ENCODE peak calls at places on chromosomes 1 and 21, in six cellular contexts. One of them, this sample, is unnamed.

GRCh38 chr1:222867316-222867715 is 52.5 kb downstream of the DISP1 start:
- DNase-seq in ovary: no peak
- DNase-seq in CD8-positive, alpha-beta memory T cell: no peak
- DNase-seq in stimulated activated CD8-positive, alpha-beta memory T cell treated with anti-CD3 and anti-CD28 coated beads, Interleukin-7, amount 100 ng/mL, for 1 hour: no peak
- DNase-seq in amygdala: no peak
- DNase-seq in HT1080: no peak
- DNase-seq in this sample: peak

GRCh38 chr21:28410264-28410663 is 582.4 kb downstream of the LTN1 start:
- DNase-seq in CD8-positive, alpha-beta memory T cell: no peak
- DNase-seq in ovary: no peak
- DNase-seq in amygdala: no peak
- DNase-seq in HT1080: no peak
- DNase-seq in stimulated activated CD8-positive, alpha-beta memory T cell treated with anti-CD3 and anti-CD28 coated beads, Interleukin-7, amount 100 ng/mL, for 1 hour: no peak
- DNase-seq in this sample: no peak

GRCh38 chr1:91700771-91701493 is 185.0 kb downstream of the TGFBR3 start:
- DNase-seq in ovary: no peak
- DNase-seq in HT1080: no peak
- DNase-seq in CD8-positive, alpha-beta memory T cell: no peak
- DNase-seq in amygdala: no peak
- DNase-seq in stimulated activated CD8-positive, alpha-beta memory T cell treated with anti-CD3 and anti-CD28 coated beads, Interleukin-7, amount 100 ng/mL, for 1 hour: no peak
- DNase-seq in this sample: no peak

GRCh38 chr1:171937938-171938337 is 96.6 kb downstream of the DNM3 start:
- DNase-seq in HT1080: no peak
- DNase-seq in CD8-positive, alpha-beta memory T cell: no peak
- DNase-seq in ovary: no peak
- DNase-seq in amygdala: no peak
- DNase-seq in stimulated activated CD8-positive, alpha-beta memory T cell treated with anti-CD3 and anti-CD28 coated beads, Interleukin-7, amount 100 ng/mL, for 1 hour: no peak
- DNase-seq in this sample: no peak

GRCh38 chr1:58874757-58875755 is 91.2 kb upstream of the JUN start:
- DNase-seq in HT1080: peak
- DNase-seq in ovary: no peak
- DNase-seq in amygdala: peak
- DNase-seq in stimulated activated CD8-positive, alpha-beta memory T cell treated with anti-CD3 and anti-CD28 coated beads, Interleukin-7, amount 100 ng/mL, for 1 hour: no peak
- DNase-seq in CD8-positive, alpha-beta memory T cell: no peak
- DNase-seq in this sample: peak

GRCh38 chr1:240765732-240766363 is 153.9 kb upstream of the GREM2 start:
- DNase-seq in HT1080: peak
- DNase-seq in CD8-positive, alpha-beta memory T cell: no peak
- DNase-seq in ovary: no peak
- DNase-seq in stimulated activated CD8-positive, alpha-beta memory T cell treated with anti-CD3 and anti-CD28 coated beads, Interleukin-7, amount 100 ng/mL, for 1 hour: no peak
- DNase-seq in amygdala: no peak
- DNase-seq in this sample: no peak

GRCh38 chr1:90223401-90223800 is 228.5 kb downstream of the ZNF326 start:
- DNase-seq in amygdala: no peak
- DNase-seq in CD8-positive, alpha-beta memory T cell: no peak
- DNase-seq in ovary: no peak
- DNase-seq in stimulated activated CD8-positive, alpha-beta memory T cell treated with anti-CD3 and anti-CD28 coated beads, Interleukin-7, amount 100 ng/mL, for 1 hour: no peak
- DNase-seq in HT1080: no peak
- DNase-seq in this sample: no peak

GRCh38 chr1:25733271-25733670 is 66.7 kb upstream of the SELENON start:
- DNase-seq in stimulated activated CD8-positive, alpha-beta memory T cell treated with anti-CD3 and anti-CD28 coated beads, Interleukin-7, amount 100 ng/mL, for 1 hour: no peak
- DNase-seq in HT1080: no peak
- DNase-seq in CD8-positive, alpha-beta memory T cell: no peak
- DNase-seq in amygdala: no peak
- DNase-seq in ovary: no peak
- DNase-seq in this sample: no peak

GRCh38 chr1:111334169-111334568 is 43.5 kb downstream of the CHIA start:
- DNase-seq in HT1080: peak
- DNase-seq in stimulated activated CD8-positive, alpha-beta memory T cell treated with anti-CD3 and anti-CD28 coated beads, Interleukin-7, amount 100 ng/mL, for 1 hour: peak
- DNase-seq in ovary: no peak
- DNase-seq in CD8-positive, alpha-beta memory T cell: peak
- DNase-seq in amygdala: no peak
- DNase-seq in this sample: peak

GRCh38 chr1:87224209-87224608 is 104.5 kb upstream of the LMO4 start:
- DNase-seq in HT1080: peak
- DNase-seq in stimulated activated CD8-positive, alpha-beta memory T cell treated with anti-CD3 and anti-CD28 coated beads, Interleukin-7, amount 100 ng/mL, for 1 hour: no peak
- DNase-seq in amygdala: no peak
- DNase-seq in ovary: no peak
- DNase-seq in CD8-positive, alpha-beta memory T cell: no peak
- DNase-seq in this sample: no peak

GRCh38 chr1:226656601-226657277 is 82.3 kb downstream of the ITPKB start:
- DNase-seq in HT1080: peak
- DNase-seq in ovary: no peak
- DNase-seq in stimulated activated CD8-positive, alpha-beta memory T cell treated with anti-CD3 and anti-CD28 coated beads, Interleukin-7, amount 100 ng/mL, for 1 hour: no peak
- DNase-seq in amygdala: no peak
- DNase-seq in CD8-positive, alpha-beta memory T cell: no peak
- DNase-seq in this sample: peak

GRCh38 chr1:1600861-1601563 is 1.1 kb upstream of the FNDC10 start:
- DNase-seq in amygdala: no peak
- DNase-seq in CD8-positive, alpha-beta memory T cell: no peak
- DNase-seq in HT1080: no peak
- DNase-seq in ovary: no peak
- DNase-seq in stimulated activated CD8-positive, alpha-beta memory T cell treated with anti-CD3 and anti-CD28 coated beads, Interleukin-7, amount 100 ng/mL, for 1 hour: no peak
- DNase-seq in this sample: no peak

GRCh38 chr1:56803561-56804156 is 15.5 kb downstream of the FYB2 start:
- DNase-seq in amygdala: no peak
- DNase-seq in stimulated activated CD8-positive, alpha-beta memory T cell treated with anti-CD3 and anti-CD28 coated beads, Interleukin-7, amount 100 ng/mL, for 1 hour: no peak
- DNase-seq in HT1080: peak
- DNase-seq in CD8-positive, alpha-beta memory T cell: no peak
- DNase-seq in ovary: no peak
- DNase-seq in this sample: peak

GRCh38 chr1:32890516-32891240 is 4.4 kb downstream of the HPCA start:
- DNase-seq in ovary: no peak
- DNase-seq in stimulated activated CD8-positive, alpha-beta memory T cell treated with anti-CD3 and anti-CD28 coated beads, Interleukin-7, amount 100 ng/mL, for 1 hour: no peak
- DNase-seq in HT1080: no peak
- DNase-seq in amygdala: no peak
- DNase-seq in CD8-positive, alpha-beta memory T cell: no peak
- DNase-seq in this sample: no peak

GRCh38 chr1:19164274-19165015 is 45.6 kb downstream of the UBR4 start:
- DNase-seq in amygdala: no peak
- DNase-seq in ovary: no peak
- DNase-seq in HT1080: no peak
- DNase-seq in stimulated activated CD8-positive, alpha-beta memory T cell treated with anti-CD3 and anti-CD28 coated beads, Interleukin-7, amount 100 ng/mL, for 1 hour: no peak
- DNase-seq in CD8-positive, alpha-beta memory T cell: no peak
- DNase-seq in this sample: no peak

GRCh38 chr1:31562707-31563360 is 13.5 kb upstream of the TINAGL1 start:
- DNase-seq in ovary: no peak
- DNase-seq in CD8-positive, alpha-beta memory T cell: no peak
- DNase-seq in amygdala: no peak
- DNase-seq in stimulated activated CD8-positive, alpha-beta memory T cell treated with anti-CD3 and anti-CD28 coated beads, Interleukin-7, amount 100 ng/mL, for 1 hour: no peak
- DNase-seq in HT1080: peak
- DNase-seq in this sample: no peak

GRCh38 chr1:30706528-30706927 is 16.9 kb downstream of the MATN1 start:
- DNase-seq in amygdala: no peak
- DNase-seq in ovary: no peak
- DNase-seq in CD8-positive, alpha-beta memory T cell: no peak
- DNase-seq in HT1080: no peak
- DNase-seq in stimulated activated CD8-positive, alpha-beta memory T cell treated with anti-CD3 and anti-CD28 coated beads, Interleukin-7, amount 100 ng/mL, for 1 hour: no peak
- DNase-seq in this sample: peak

GRCh38 chr1:180026556-180026955 is 71.9 kb downstream of the CEP350 start:
- DNase-seq in CD8-positive, alpha-beta memory T cell: no peak
- DNase-seq in stimulated activated CD8-positive, alpha-beta memory T cell treated with anti-CD3 and anti-CD28 coated beads, Interleukin-7, amount 100 ng/mL, for 1 hour: no peak
- DNase-seq in HT1080: no peak
- DNase-seq in ovary: no peak
- DNase-seq in amygdala: no peak
- DNase-seq in this sample: no peak

GRCh38 chr1:206836111-206836510 is 29.3 kb upstream of the IL20 start:
- DNase-seq in stimulated activated CD8-positive, alpha-beta memory T cell treated with anti-CD3 and anti-CD28 coated beads, Interleukin-7, amount 100 ng/mL, for 1 hour: no peak
- DNase-seq in ovary: no peak
- DNase-seq in CD8-positive, alpha-beta memory T cell: no peak
- DNase-seq in HT1080: no peak
- DNase-seq in amygdala: no peak
- DNase-seq in this sample: no peak

GRCh38 chr21:28791595-28792282 is 200.9 kb downstream of the LTN1 start:
- DNase-seq in stimulated activated CD8-positive, alpha-beta memory T cell treated with anti-CD3 and anti-CD28 coated beads, Interleukin-7, amount 100 ng/mL, for 1 hour: no peak
- DNase-seq in amygdala: no peak
- DNase-seq in CD8-positive, alpha-beta memory T cell: no peak
- DNase-seq in HT1080: no peak
- DNase-seq in ovary: no peak
- DNase-seq in this sample: no peak

GRCh38 chr21:28127390-28127789 is 865.3 kb downstream of the LTN1 start:
- DNase-seq in amygdala: no peak
- DNase-seq in stimulated activated CD8-positive, alpha-beta memory T cell treated with anti-CD3 and anti-CD28 coated beads, Interleukin-7, amount 100 ng/mL, for 1 hour: no peak
- DNase-seq in ovary: no peak
- DNase-seq in HT1080: no peak
- DNase-seq in CD8-positive, alpha-beta memory T cell: no peak
- DNase-seq in this sample: no peak

This sample was measured in COR-L47.